ENCODE peak calls at places on chromosomes 4 and X, in seven cellular contexts. A, B, L, Y, T, C and M are unnamed samples.

GRCh38 chr4:8528713-8529112 is 51.5 kb upstream of the GPR78 start:
- DNase-seq in A (peak), B (no peak), L (no peak), Y (no peak), T (peak), C (no peak), M (no peak)

GRCh38 chrX:41459714-41460113 is 12.6 kb downstream of the NYX start:
- DNase-seq in A (no peak), B (no peak), L (no peak), Y (no peak), T (no peak), C (no peak), M (no peak)

GRCh38 chr4:146211440-146211839 is 2.9 kb upstream of the REELD1 start:
- DNase-seq in A (no peak), B (no peak), L (no peak), Y (no peak), T (no peak), C (no peak), M (no peak)

GRCh38 chr4:166924456-166924855 is 309.8 kb downstream of the SPOCK3 start:
- DNase-seq in A (peak), B (no peak), L (no peak), Y (no peak), T (no peak), C (no peak), M (no peak)

GRCh38 chr4:144831971-144832370 is 186.0 kb downstream of the HHIP start:
- DNase-seq in A (peak), B (no peak), L (no peak), Y (peak), T (no peak), C (no peak), M (no peak)

GRCh38 chr4:158121203-158121586 is 51.6 kb downstream of the GASK1B start:
- DNase-seq in A (peak), B (no peak), L (peak), Y (no peak), T (peak), C (no peak), M (no peak)

GRCh38 chr4:40515398-40516293 is 114.0 kb downstream of the RBM47 start:
- DNase-seq in A (no peak), B (peak), L (peak), Y (peak), T (no peak), C (peak), M (peak)

GRCh38 chrX:121831601-121832000 is 784.2 kb downstream of the GLUD2 start:
- DNase-seq in A (peak), B (no peak), L (no peak), Y (no peak), T (peak), C (no peak), M (no peak)

GRCh38 chrX:72129661-72130060 is 2.1 kb downstream of the RTL5 start:
- DNase-seq in A (no peak), B (no peak), L (no peak), Y (no peak), T (no peak), C (no peak), M (no peak)

GRCh38 chr4:4585012-4585670 is 43.3 kb upstream of the STX18 start:
- DNase-seq in A (peak), B (no peak), L (peak), Y (no peak), T (peak), C (no peak), M (no peak)

GRCh38 chr4:73037057-73037456 is 32.5 kb downstream of the COX18 start:
- DNase-seq in A (peak), B (no peak), L (no peak), Y (no peak), T (no peak), C (no peak), M (no peak)

GRCh38 chr4:17535906-17536305 is 20.9 kb downstream of the CLRN2 start:
- DNase-seq in A (no peak), B (no peak), L (no peak), Y (no peak), T (no peak), C (no peak), M (no peak)

GRCh38 chr4:124173892-124174291 is 538.6 kb downstream of the ANKRD50 start:
- DNase-seq in A (no peak), B (no peak), L (no peak), Y (no peak), T (no peak), C (no peak), M (no peak)

GRCh38 chr4:76758290-76758882 is 139.6 kb downstream of the SOWAHB start:
- DNase-seq in A (peak), B (no peak), L (peak), Y (peak), T (peak), C (no peak), M (peak)

GRCh38 chr4:111883557-111883999 is 261.7 kb upstream of the FAM241A start:
- DNase-seq in A (no peak), B (no peak), L (no peak), Y (no peak), T (no peak), C (peak), M (peak)

GRCh38 chrX:110180176-110180927 is 137.5 kb downstream of the AMMECR1 start:
- DNase-seq in A (peak), B (no peak), L (peak), Y (no peak), T (peak), C (no peak), M (no peak)

GRCh38 chrX:53438174-53438831 is 4.1 kb upstream of the HSD17B10 start:
- DNase-seq in A (no peak), B (no peak), L (no peak), Y (no peak), T (no peak), C (no peak), M (no peak)

GRCh38 chrX:2609431-2610238 is 81.5 kb upstream of the CD99 start:
- DNase-seq in A (peak), B (peak), L (peak), Y (peak), T (no peak), C (peak), M (peak)

GRCh38 chrX:119266364-119266995 is 30.4 kb downstream of the PGRMC1 start:
- DNase-seq in A (peak), B (peak), L (peak), Y (peak), T (no peak), C (peak), M (peak)

GRCh38 chr4:122826596-122827257 is at the start of gene FGF2:
- DNase-seq in A (peak), B (peak), L (peak), Y (peak), T (peak), C (peak), M (peak)

GRCh38 chr4:140662082-140662869 is 93.5 kb upstream of the UCP1 start:
- DNase-seq in A (peak), B (no peak), L (no peak), Y (no peak), T (peak), C (peak), M (no peak)

GRCh38 chr4:6932918-6933317 is 23.3 kb downstream of the TBC1D14 start:
- DNase-seq in A (no peak), B (no peak), L (no peak), Y (no peak), T (no peak), C (no peak), M (no peak)

GRCh38 chr4:85600501-85600900 is 125.6 kb downstream of the ARHGAP24 start:
- DNase-seq in A (no peak), B (no peak), L (no peak), Y (no peak), T (no peak), C (no peak), M (no peak)

GRCh38 chr4:75621715-75622114 is 8.6 kb downstream of the CDKL2 start:
- DNase-seq in A (no peak), B (no peak), L (no peak), Y (no peak), T (no peak), C (no peak), M (no peak)

GRCh38 chr4:99947608-99948007 is 1.2 kb upstream of the DNAJB14 start:
- DNase-seq in A (no peak), B (no peak), L (peak), Y (no peak), T (no peak), C (no peak), M (no peak)

GRCh38 chr4:16265820-16266219 is 39.5 kb upstream of the TAPT1 start:
- DNase-seq in A (no peak), B (no peak), L (no peak), Y (no peak), T (no peak), C (no peak), M (no peak)

GRCh38 chr4:16269742-16270522 is 43.7 kb upstream of the TAPT1 start:
- DNase-seq in A (peak), B (no peak), L (peak), Y (no peak), T (peak), C (no peak), M (no peak)

GRCh38 chr4:16267639-16268038 is 41.4 kb upstream of the TAPT1 start:
- DNase-seq in A (no peak), B (no peak), L (no peak), Y (no peak), T (no peak), C (no peak), M (no peak)

GRCh38 chr4:16268290-16268689 is 42.0 kb upstream of the TAPT1 start:
- DNase-seq in A (no peak), B (no peak), L (no peak), Y (no peak), T (no peak), C (no peak), M (no peak)

DNA sequence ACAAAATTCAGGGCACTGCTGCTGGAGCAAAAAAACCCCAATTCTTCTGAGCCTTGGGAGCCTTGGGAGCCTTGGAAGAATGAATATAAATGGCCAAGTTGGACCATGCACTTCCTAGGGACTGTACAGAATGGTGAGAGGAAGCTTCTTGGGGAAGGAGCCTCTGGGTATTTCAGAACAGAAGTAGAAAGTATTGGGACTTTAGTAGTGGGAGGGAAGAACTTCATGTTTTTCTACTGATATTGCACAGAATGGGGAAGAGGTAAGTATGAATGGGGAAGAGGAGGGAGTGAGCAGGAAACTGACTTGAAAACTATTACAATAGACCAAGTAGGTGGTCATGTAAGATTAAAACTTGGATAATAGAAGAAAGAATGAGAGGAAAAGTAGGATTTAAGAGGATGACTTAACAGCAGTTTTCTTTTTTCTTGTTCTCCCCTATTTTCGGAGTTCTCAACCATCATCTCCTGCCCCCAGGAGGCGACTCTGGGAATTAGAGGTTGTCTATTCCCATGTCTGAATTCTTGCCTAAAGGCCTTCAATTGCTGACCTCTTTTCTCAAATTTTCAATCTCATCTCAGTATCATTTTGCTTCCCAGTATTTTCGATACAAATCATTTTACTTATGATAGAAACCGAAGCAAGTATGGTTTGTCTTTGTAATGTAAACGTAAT is 44.5 kb upstream of the TAPT1 start:
- DNase-seq in A (no peak), B (no peak), L (no peak), Y (no peak), T (no peak), C (peak), M (peak)
- TF ChIP-seq CTCF in A (peak), B (no peak), L (peak), Y (peak), T (no peak), C (peak), M (peak)

DNA sequence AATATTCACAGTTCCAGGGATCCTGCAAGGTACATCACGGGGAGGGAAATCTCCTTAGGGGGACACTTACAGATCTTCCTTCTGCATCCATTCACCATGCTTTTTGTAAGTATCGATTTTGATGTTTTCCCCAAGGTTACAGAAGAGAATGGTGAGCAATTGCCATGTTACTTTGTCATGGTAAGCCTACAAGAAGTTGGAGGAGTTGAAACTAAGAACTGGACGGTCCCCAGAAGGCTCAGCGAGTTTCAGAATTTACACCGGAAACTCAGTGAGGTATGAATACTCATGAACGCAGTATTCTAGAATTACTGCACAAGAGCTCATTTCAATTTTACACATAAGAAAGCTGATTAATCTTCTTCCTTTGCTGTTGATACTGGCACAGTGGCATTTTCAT is 53.9 kb downstream of the LRP2BP start:
- DNase-seq in A (no peak), B (no peak), L (no peak), Y (peak), T (no peak), C (no peak), M (no peak)
- H3K9ac ChIP-seq in A (no peak), B (no peak), L (no peak), Y (peak), T (no peak), C (no peak), M (no peak)

DNA sequence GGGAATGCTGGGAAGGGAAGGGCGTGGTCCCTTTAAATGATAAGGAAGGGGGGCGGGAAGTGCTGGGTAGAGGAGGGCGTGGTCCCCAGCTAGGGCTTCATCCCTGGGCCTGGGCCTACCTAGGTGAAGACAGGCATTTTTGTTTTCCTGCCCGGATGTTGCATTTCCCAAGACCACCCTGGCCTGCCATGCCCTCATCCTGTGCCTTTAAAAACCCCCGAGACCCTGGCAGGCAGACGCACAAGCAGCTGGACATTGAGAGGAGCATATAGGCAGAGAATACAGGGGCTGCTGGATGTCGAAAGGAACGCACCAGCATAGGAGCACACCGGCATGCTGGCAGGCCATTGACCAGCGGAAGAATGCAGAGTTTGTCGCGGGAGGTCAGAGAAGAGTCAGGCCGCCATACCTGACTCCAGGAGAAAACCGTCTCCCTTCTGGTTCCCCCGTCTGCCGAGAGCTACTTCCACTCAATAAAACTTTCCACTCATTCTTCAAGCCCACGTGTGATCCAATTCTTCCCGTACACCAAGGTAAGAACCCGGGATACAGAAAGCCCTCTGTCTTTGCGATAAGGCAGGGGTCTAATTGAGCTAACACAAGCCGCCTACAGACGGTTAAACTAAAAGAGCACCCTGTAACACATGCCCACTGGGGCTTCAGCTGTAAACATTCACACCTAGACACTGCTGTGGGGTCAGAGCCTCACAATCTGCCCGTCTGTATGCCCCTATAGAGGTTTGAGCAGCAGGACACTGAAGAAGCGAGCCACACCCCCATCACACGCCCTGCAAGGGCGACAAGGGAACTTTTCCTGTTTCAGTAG is 2.9 kb upstream of the AGA start:
- DNase-seq in A (no peak), B (peak), L (no peak), Y (no peak), T (no peak), C (peak), M (no peak)
- H3K4me3 ChIP-seq in A (no peak), B (no peak), L (peak), Y (no peak), T (no peak), C (no peak), M (peak)

GRCh38 chr4:154549894-154550790 is at the start of gene PLRG1:
- DNase-seq in A (peak), B (peak), L (peak), Y (peak), T (peak), C (peak), M (peak)
- TF ChIP-seq CTCF in A (no peak), B (no peak), L (no peak), Y (no peak), T (no peak), C (peak), M (no peak)

GRCh38 chr4:2927016-2927695 is 36.0 kb downstream of the NOP14 start:
- DNase-seq in A (no peak), B (no peak), L (no peak), Y (no peak), T (no peak), C (no peak), M (no peak)
- H3K9ac ChIP-seq in A (no peak), B (no peak), L (no peak), Y (no peak), T (no peak), C (no peak), M (no peak)

GRCh38 chr4:36053931-36054330 is 190.4 kb downstream of the ARAP2 start:
- DNase-seq in A (peak), B (no peak), L (no peak), Y (no peak), T (peak), C (no peak), M (no peak)
- H3K4me3 ChIP-seq in A (no peak), B (no peak), L (no peak), Y (no peak), T (no peak), C (no peak), M (no peak)

GRCh38 chr4:177441061-177441802 is 1.0 kb downstream of the AGA start:
- DNase-seq in A (peak), B (peak), L (peak), Y (peak), T (peak), C (peak), M (peak)
- TF ChIP-seq CTCF in A (no peak), B (no peak), L (peak), Y (peak), T (no peak), C (peak), M (peak)

GRCh38 chr4:39442910-39443480 is 15.7 kb downstream of the RPL9 start:
- DNase-seq in A (no peak), B (no peak), L (no peak), Y (no peak), T (no peak), C (no peak), M (no peak)

GRCh38 chr4:39450618-39451017 is 8.1 kb downstream of the RPL9 start:
- DNase-seq in A (no peak), B (no peak), L (no peak), Y (no peak), T (no peak), C (no peak), M (no peak)

GRCh38 chr4:39446842-39447573 is 11.7 kb downstream of the RPL9 start:
- DNase-seq in A (peak), B (peak), L (peak), Y (no peak), T (peak), C (peak), M (peak)

GRCh38 chr4:39441593-39441992 is 17.1 kb downstream of the RPL9 start:
- DNase-seq in A (no peak), B (no peak), L (no peak), Y (no peak), T (no peak), C (no peak), M (no peak)

GRCh38 chr4:39446483-39446841 is 12.3 kb downstream of the RPL9 start:
- DNase-seq in A (no peak), B (no peak), L (no peak), Y (no peak), T (no peak), C (peak), M (no peak)
- H3K9ac ChIP-seq in A (no peak), B (peak), L (no peak), Y (no peak), T (peak), C (no peak), M (no peak)